ENCODE peak calls at places on chromosomes 4 and X, in ten cellular contexts. F is fibroblast of the aortic adventitia; G is T follicular helper cell; R is psoas muscle; O is COR-L47; W is CD8-positive, alpha-beta memory T cell; J is NCI-H2081; I is stimulated activated CD4-positive, alpha-beta T cell treated with anti-CD3 and anti-CD28 coated beads, Interleukin-15, amount 100 ng/mL, for 48 hours; Y is endothelial cell; K is NCI-H2029. U is an unnamed sample.

GRCh38 chrX:110204986-110205385 is 112.9 kb downstream of the AMMECR1 start:
- DNase-seq in R (no peak), K (no peak), I (no peak), G (no peak), J (no peak), Y (no peak), O (no peak), F (peak; percentile 59), W (no peak), U (no peak)

GRCh38 chr4:14920237-14920636 is 82.0 kb upstream of the CPEB2 start:
- DNase-seq in J (no peak), O (no peak), F (no peak), Y (no peak), G (no peak), R (no peak), K (no peak), I (no peak), W (no peak), U (no peak)

GRCh38 chrX:12894074-12894691 is 12.2 kb upstream of the TLR8 start:
- DNase-seq in R (peak; percentile 52), I (peak; percentile 19), Y (peak; percentile 16), O (peak; percentile 9), W (peak; percentile 8), K (no peak), F (peak; percentile 37), J (peak; percentile 44), G (peak; percentile 27), U (peak; percentile 66)

GRCh38 chrX:44223150-44223549 is 120.3 kb downstream of the EFHC2 start:
- DNase-seq in K (no peak), G (no peak), O (no peak), F (peak; percentile 49), R (no peak), W (no peak), Y (no peak), I (no peak), J (no peak), U (no peak)

GRCh38 chrX:34578237-34578636 is 78.8 kb downstream of the TMEM47 start:
- DNase-seq in I (no peak), F (peak; percentile 73), K (no peak), W (no peak), Y (no peak), J (peak; percentile 15), G (no peak), O (no peak), R (no peak), U (no peak)

GRCh38 chr4:83644677-83645639 is 109.0 kb downstream of the GPAT3 start:
- DNase-seq in O (peak; percentile 20), I (peak; percentile 20), Y (peak; percentile 44), K (peak; percentile 28), F (peak; percentile 80), J (peak; percentile 35), W (no peak), G (peak; percentile 6), R (no peak), U (peak; percentile 9)

GRCh38 chr4:139509727-139510410 is 46.1 kb downstream of the SETD7 start:
- DNase-seq in Y (peak; percentile 25), F (no peak), K (no peak), G (no peak), R (no peak), O (peak; percentile 16), I (no peak), J (peak; percentile 7), W (no peak), U (peak; percentile 28)

GRCh38 chrX:40085086-40085551 is 12.6 kb downstream of the BCOR start:
- DNase-seq in G (no peak), Y (no peak), F (peak; percentile 91), R (no peak), K (no peak), W (no peak), O (no peak), I (no peak), J (no peak), U (no peak)

GRCh38 chrX:42755820-42756219 is 22.1 kb downstream of the PPP1R2C start:
- DNase-seq in Y (no peak), G (no peak), O (no peak), R (peak; percentile 62), K (no peak), W (no peak), J (no peak), F (peak; percentile 67), I (no peak), U (no peak)

GRCh38 chrX:63250253-63250868 is 100.8 kb downstream of the SPIN4 start:
- DNase-seq in F (peak; percentile 87), W (no peak), I (peak; percentile 16), K (no peak), Y (peak; percentile 48), O (no peak), G (peak; percentile 17), R (no peak), J (no peak), U (no peak)

U was measured in NCI-H524.